ENCODE peak calls at places on chromosomes 16 and 17, in four cellular contexts. N, J, R and M are unnamed samples. For H3K36me3, the result is how much of the 10 kb centered on the place peaks cover.

GRCh38 chr17:61554209-61554608 is 36.8 kb downstream of the NACA2 start:
- DNase-seq in N (no peak), J (no peak), R (no peak), M (no peak)

GRCh38 chr16:50861926-50862325 is 120.0 kb downstream of the CYLD start:
- DNase-seq in N (no peak), J (peak), R (no peak), M (no peak)

GRCh38 chr16:873889-874288 is 73.4 kb upstream of the GNG13 start:
- DNase-seq in N (no peak), J (no peak), R (no peak), M (no peak)

GRCh38 chr17:5418858-5419355 is 555 bp downstream of the NUP88 start:
- DNase-seq in N (no peak), J (peak), R (peak), M (peak)

GRCh38 chr17:65876985-65877384 is 314.9 kb downstream of the CEP112 start:
- DNase-seq in N (no peak), J (no peak), R (no peak), M (no peak)

GRCh38 chr16:2471016-2471652 is at the start of gene NTN3:
- DNase-seq in N (no peak), J (no peak), R (no peak), M (peak)

GRCh38 chr16:12002447-12003006 is 26.0 kb downstream of the SNX29 start:
- DNase-seq in N (no peak), J (no peak), R (no peak), M (no peak)

GRCh38 chr17:9238340-9239259 is 217.3 kb downstream of the NTN1 start:
- DNase-seq in N (no peak), J (no peak), R (no peak), M (no peak)

GRCh38 chr16:72898216-72898825 is 149.6 kb downstream of the ZFHX3 start:
- DNase-seq in N (no peak), J (no peak), R (no peak), M (no peak)

GRCh38 chr17:82232322-82232785 is 3.5 kb downstream of the SLC16A3 start:
- DNase-seq in N (no peak), J (no peak), R (no peak), M (no peak)

GRCh38 chr16:17038415-17038814 is 432.3 kb downstream of the XYLT1 start:
- DNase-seq in N (no peak), J (no peak), R (no peak), M (no peak)

GRCh38 chr16:19749571-19750080 is 31.6 kb downstream of the IQCK start:
- DNase-seq in N (no peak), J (no peak), R (no peak), M (no peak)

GRCh38 chr17:76612977-76613851 is 27.6 kb upstream of the ST6GALNAC2 start:
- DNase-seq in N (peak), J (peak), R (no peak), M (no peak)

GRCh38 chr17:75983501-75984181 is 4.6 kb downstream of the TEN1 start:
- DNase-seq in N (no peak), J (no peak), R (no peak), M (peak)

GRCh38 chr17:77555110-77555509 is 403.4 kb upstream of the TNRC6C start:
- DNase-seq in N (no peak), J (no peak), R (no peak), M (no peak)

GRCh38 chr16:27237229-27238015 is 31.1 kb downstream of the NSMCE1 start:
- DNase-seq in N (no peak), J (no peak), R (peak), M (no peak)

GRCh38 chr16:75908718-75909117 is 182.4 kb upstream of the CPHXL start:
- DNase-seq in N (no peak), J (no peak), R (no peak), M (no peak)

GRCh38 chr16:73047536-73048291 is at the start of gene ZFHX3:
- DNase-seq in N (no peak), J (peak), R (no peak), M (no peak)

GRCh38 chr16:70706948-70707465 is 21.2 kb upstream of the MTSS2 start:
- DNase-seq in N (no peak), J (no peak), R (no peak), M (no peak)

GRCh38 chr17:58289869-58290268 is 9.1 kb upstream of the MPO start:
- DNase-seq in N (no peak), J (peak), R (no peak), M (no peak)

GRCh38 chr16:89938636-89938885 is 10.0 kb upstream of the DEF8 start:
- DNase-seq in N (no peak), J (no peak), R (no peak), M (no peak)
- TF ChIP-seq YY1 in N (no peak), J (no peak), R (no peak), M (no peak)

DNA sequence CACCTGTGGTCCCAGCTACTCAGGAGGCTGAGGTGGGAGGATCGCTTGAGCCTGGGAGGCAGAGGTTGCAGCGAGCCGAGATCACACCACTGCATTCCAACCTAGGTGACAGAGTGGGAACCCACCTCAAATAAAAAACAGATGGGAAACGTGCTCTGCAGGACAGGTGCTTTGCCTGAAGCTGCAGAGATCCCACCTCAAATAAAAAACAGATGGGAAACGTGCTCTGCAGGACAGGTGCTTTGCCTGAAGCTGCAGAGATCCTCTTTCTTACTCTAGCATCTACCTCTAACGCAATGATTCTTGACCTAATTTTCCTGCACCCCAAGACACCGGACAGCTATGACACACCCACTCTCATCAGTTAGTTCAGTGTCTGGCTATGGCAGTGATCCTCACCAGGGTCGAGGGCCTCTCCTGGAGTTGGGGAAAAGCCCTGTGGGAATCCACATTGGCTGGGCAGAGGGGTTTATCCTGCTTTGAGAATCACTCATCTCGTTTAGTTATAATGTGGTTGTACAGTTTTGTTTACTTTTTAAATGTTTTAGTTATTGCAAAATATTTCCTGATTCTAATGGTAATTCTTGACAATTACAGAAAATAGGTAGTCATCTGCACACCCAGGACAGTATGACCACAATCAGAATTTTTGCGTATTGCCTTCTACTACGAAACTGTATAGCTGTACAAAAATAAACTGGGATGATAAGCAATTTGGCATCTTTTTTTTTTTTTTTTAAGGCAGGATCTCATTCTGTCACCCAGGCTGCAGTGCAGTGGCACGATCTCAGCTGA is 11.4 kb downstream of the VPS53 start:
- DNase-seq in N (no peak), J (no peak), R (no peak), M (no peak)
- TF ChIP-seq SUZ12 in N (no peak), J (no peak), R (no peak), M (no peak)

GRCh38 chr17:35846055-35846809 is 22.5 kb downstream of the HEATR9 start:
- DNase-seq in N (no peak), J (no peak), R (no peak), M (no peak)
- H3K36me3 ChIP-seq in N (under half), J (half or more), R (under half), M (half or more)

DNA sequence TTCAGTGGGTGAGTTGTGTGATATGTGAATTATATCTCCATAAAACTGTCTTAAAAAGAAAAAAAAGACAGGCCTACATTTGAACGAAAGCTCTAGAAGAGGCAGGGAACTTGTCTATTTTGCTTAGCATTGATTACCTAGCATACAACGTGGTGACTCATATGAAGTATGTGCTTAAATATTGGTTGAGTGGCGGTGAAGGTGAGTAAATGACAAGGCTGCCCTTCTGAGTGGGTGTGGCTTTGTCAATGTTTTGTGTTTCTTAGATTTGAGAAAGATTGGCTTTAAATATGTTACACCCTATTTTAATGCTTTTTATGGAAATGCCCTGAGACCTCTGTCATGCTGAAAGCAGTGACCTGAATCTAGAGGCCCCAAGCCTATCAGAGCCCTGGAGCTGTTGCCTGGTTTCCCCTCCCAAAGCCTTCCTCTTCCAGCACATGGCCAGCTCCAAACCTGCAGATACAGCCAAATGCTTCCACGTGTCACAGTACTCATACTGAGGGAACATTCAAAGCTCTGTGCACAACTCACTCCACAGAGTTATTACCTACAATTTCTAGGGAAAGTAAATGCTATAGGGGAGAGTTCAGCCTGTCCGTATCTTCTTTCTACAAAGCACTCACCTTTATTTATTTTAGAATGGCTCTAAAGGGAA is 260.0 kb downstream of the PHKB start:
- DNase-seq in N (no peak), J (peak), R (no peak), M (no peak)
- TF ChIP-seq YY1 in N (no peak), J (no peak), R (no peak), M (no peak)

DNA sequence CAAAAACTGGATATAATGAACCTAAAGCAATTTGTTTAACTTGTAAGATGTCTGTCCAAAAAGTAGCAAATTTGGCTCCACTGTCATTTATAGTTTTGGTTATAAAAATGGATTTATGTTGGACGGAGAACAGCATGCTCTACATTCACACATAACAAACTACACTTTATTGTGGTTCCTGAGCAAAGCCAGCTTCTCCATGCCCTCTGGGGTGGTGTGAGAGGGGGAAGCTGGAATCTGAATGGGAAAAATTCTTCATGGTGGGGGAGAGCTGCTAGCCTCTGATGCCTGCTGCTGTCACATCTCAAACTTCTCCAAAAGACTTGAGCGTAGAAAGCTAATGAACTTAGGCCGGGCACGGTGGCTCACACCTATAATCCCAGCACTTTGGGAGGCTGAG is 9.8 kb upstream of the METTL9 start:
- DNase-seq in N (no peak), J (no peak), R (no peak), M (no peak)
- TF ChIP-seq SUZ12 in N (no peak), J (no peak), R (no peak), M (no peak)

GRCh38 chr17:80919331-80920284 is 72.0 kb upstream of the CHMP6 start:
- DNase-seq in N (no peak), J (no peak), R (no peak), M (no peak)
- H3K36me3 ChIP-seq in N (under half), J (under half), R (under half), M (under half)

GRCh38 chr17:68424861-68425260 is 32.4 kb downstream of the WIPI1 start:
- DNase-seq in N (no peak), J (no peak), R (no peak), M (no peak)
- TF ChIP-seq YY1 in N (no peak), J (no peak), R (no peak), M (no peak)

DNA sequence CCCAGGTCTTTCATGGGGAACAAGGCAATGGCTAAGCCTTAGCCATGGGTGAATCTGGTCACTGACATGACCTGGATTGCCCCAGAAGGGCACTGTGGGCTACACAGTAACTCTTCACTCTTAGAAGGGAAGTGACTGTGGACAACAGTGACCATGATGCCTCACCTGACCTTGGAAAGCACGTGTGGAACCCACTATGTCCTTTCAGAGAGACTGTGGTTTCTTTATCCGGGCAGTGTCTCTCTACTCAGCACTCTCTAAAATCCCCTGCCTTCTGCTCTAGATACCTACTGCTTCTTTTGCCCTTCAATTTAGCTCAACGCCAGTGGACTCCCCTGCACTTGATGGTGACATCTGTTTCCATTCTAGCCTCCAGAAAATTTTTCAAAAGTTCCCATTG is 66.1 kb upstream of the ANKFN1 start:
- DNase-seq in N (no peak), J (no peak), R (no peak), M (no peak)
- TF ChIP-seq SUZ12 in N (no peak), J (no peak), R (no peak), M (no peak)